ENCODE peak calls at places on chromosome 15, in four cellular contexts. T, B, H and I are unnamed samples.

GRCh38 chr15:48202068-48202467 is 4.0 kb upstream of the SLC12A1 start:
- DNase-seq in T (no peak), B (no peak), H (no peak), I (no peak)

GRCh38 chr15:90188914-90189748 is 12.0 kb upstream of the SEMA4B start:
- DNase-seq in T (no peak), B (no peak), H (no peak), I (no peak)

GRCh38 chr15:90002428-90002844 is 1.3 kb downstream of the ZNF710 start:
- DNase-seq in T (no peak), B (peak; percentile 59), H (peak; percentile 69), I (no peak)

GRCh38 chr15:66652806-66653205 is 49.2 kb upstream of the SMAD6 start:
- DNase-seq in T (no peak), B (no peak), H (no peak), I (no peak)

GRCh38 chr15:53312707-53313106 is 446.8 kb downstream of the WDR72 start:
- DNase-seq in T (no peak), B (no peak), H (no peak), I (no peak)

GRCh38 chr15:44289352-44289790 is 852 bp downstream of the GOLM2 start:
- DNase-seq in T (no peak), B (no peak), H (no peak), I (no peak)

GRCh38 chr15:88652456-88653199 is 13.8 kb downstream of the ISG20 start:
- DNase-seq in T (peak; percentile 15), B (no peak), H (no peak), I (no peak)

GRCh38 chr15:95304116-95304873 is 1026.2 kb upstream of the NR2F2 start:
- DNase-seq in T (no peak), B (no peak), H (no peak), I (no peak)

GRCh38 chr15:49723981-49724380 is 103.1 kb downstream of the DTWD1 start:
- DNase-seq in T (no peak), B (no peak), H (no peak), I (no peak)

GRCh38 chr15:88331291-88331690 is 74.8 kb upstream of the NTRK3 start:
- DNase-seq in T (no peak), B (no peak), H (peak; percentile 53), I (no peak)

GRCh38 chr15:89364741-89365450 is 30.3 kb upstream of the POLG start:
- DNase-seq in T (no peak), B (no peak), H (no peak), I (no peak)

GRCh38 chr15:98312913-98313312 is 335.4 kb upstream of the IGF1R start:
- DNase-seq in T (no peak), B (no peak), H (no peak), I (no peak)

GRCh38 chr15:41804361-41804760 is 23.5 kb upstream of the JMJD7 start:
- DNase-seq in T (no peak), B (peak; percentile 94), H (no peak), I (no peak)

GRCh38 chr15:78006567-78007205 is 70.8 kb downstream of the TBC1D2B start:
- DNase-seq in T (no peak), B (no peak), H (no peak), I (no peak)

GRCh38 chr15:91890614-91891013 is 37.1 kb downstream of the SLCO3A1 start:
- DNase-seq in T (no peak), B (peak; percentile 88), H (no peak), I (no peak)

GRCh38 chr15:61380270-61380669 is 151.2 kb upstream of the RORA start:
- DNase-seq in T (no peak), B (no peak), H (no peak), I (no peak)